ENCODE peak calls at places on chromosomes 4 and X, in seven cellular contexts. K, V, H, B, I, E and G are unnamed samples.

GRCh38 chr4:183424109-183424751 is 20.2 kb upstream of the CDKN2AIP start:
- DNase-seq in H (no peak), E (no peak), I (peak), B (no peak), V (no peak), K (peak), G (no peak)

GRCh38 chr4:137892134-137892533 is 350.0 kb downstream of the SLC7A11 start:
- DNase-seq in K (no peak), I (no peak), H (no peak), V (no peak), E (no peak), B (no peak), G (no peak)

GRCh38 chr4:88928852-88929251 is 128.1 kb downstream of the FAM13A start:
- DNase-seq in E (no peak), H (no peak), I (no peak), B (no peak), V (no peak), K (no peak), G (no peak)

GRCh38 chrX:113975441-113975840 is 608.4 kb upstream of the HTR2C start:
- DNase-seq in B (no peak), K (no peak), H (no peak), V (no peak), E (no peak), I (no peak), G (no peak)

GRCh38 chr4:33067221-33067620 is 2347.1 kb downstream of the PCDH7 start:
- DNase-seq in H (no peak), I (no peak), E (no peak), K (no peak), V (no peak), B (no peak), G (no peak)

GRCh38 chr4:2755821-2756690 is at the start of gene TNIP2:
- DNase-seq in E (peak), I (peak), V (peak), B (peak), K (peak), H (peak), G (no peak)

GRCh38 chr4:153655928-153656327 is 28.2 kb upstream of the TLR2 start:
- DNase-seq in I (no peak), B (no peak), E (no peak), K (no peak), V (no peak), H (no peak), G (no peak)

GRCh38 chrX:123923211-123923610 is 38.3 kb upstream of the STAG2 start:
- DNase-seq in H (no peak), E (no peak), K (no peak), V (no peak), I (no peak), B (no peak), G (no peak)